ENCODE peak calls at places on chromosomes 12 and 14, in four cellular contexts. One of them, this sample, is unnamed.

GRCh38 chr12:49365542-49365941 is 1.7 kb upstream of the SPATS2 start:
- DNase-seq in fibroblast of lung: peak
- DNase-seq in K562: peak
- DNase-seq in astrocyte: peak
- DNase-seq in this sample: no peak

GRCh38 chr14:101242442-101243385 is 318.6 kb upstream of the DIO3 start:
- DNase-seq in fibroblast of lung: no peak
- DNase-seq in K562: no peak
- DNase-seq in astrocyte: no peak
- DNase-seq in this sample: no peak

GRCh38 chr12:131892711-131893604 is 1.5 kb upstream of the ULK1 start:
- DNase-seq in fibroblast of lung: no peak
- DNase-seq in K562: no peak
- DNase-seq in astrocyte: no peak
- DNase-seq in this sample: no peak

GRCh38 chr12:28191018-28191595 is 851 bp downstream of the CCDC91 start:
- DNase-seq in fibroblast of lung: peak
- DNase-seq in K562: peak
- DNase-seq in astrocyte: peak
- DNase-seq in this sample: no peak

GRCh38 chr12:15732341-15733061 is 56.7 kb downstream of the EPS8 start:
- DNase-seq in fibroblast of lung: peak
- DNase-seq in K562: no peak
- DNase-seq in astrocyte: peak
- DNase-seq in this sample: no peak

GRCh38 chr12:24491968-24492367 is 456.9 kb downstream of the BCAT1 start:
- DNase-seq in fibroblast of lung: no peak
- DNase-seq in K562: no peak
- DNase-seq in astrocyte: no peak
- DNase-seq in this sample: no peak

GRCh38 chr14:20295067-20295466 is 10.7 kb downstream of the TTC5 start:
- DNase-seq in fibroblast of lung: no peak
- DNase-seq in K562: no peak
- DNase-seq in astrocyte: no peak
- DNase-seq in this sample: no peak

GRCh38 chr14:22699801-22700564 is 55.8 kb upstream of the OR6J1 start:
- DNase-seq in fibroblast of lung: peak
- DNase-seq in K562: peak
- DNase-seq in astrocyte: peak
- DNase-seq in this sample: no peak

GRCh38 chr12:132429122-132429931 is 60.6 kb upstream of the FBRSL1 start:
- DNase-seq in fibroblast of lung: no peak
- DNase-seq in K562: no peak
- DNase-seq in astrocyte: no peak
- DNase-seq in this sample: no peak

GRCh38 chr12:89225808-89226368 is 126.4 kb downstream of the DUSP6 start:
- DNase-seq in fibroblast of lung: peak
- DNase-seq in K562: no peak
- DNase-seq in astrocyte: peak
- DNase-seq in this sample: no peak
- H3K4me2 ChIP-seq in fibroblast of lung: peak
- H3K4me2 ChIP-seq in K562: no peak
- H3K4me2 ChIP-seq in astrocyte: peak
- H3K4me2 ChIP-seq in this sample: no peak

GRCh38 chr14:99674776-99675175 is 9.3 kb upstream of the CYP46A1 start:
- DNase-seq in fibroblast of lung: no peak
- DNase-seq in K562: no peak
- DNase-seq in astrocyte: no peak
- DNase-seq in this sample: no peak

GRCh38 chr14:99675381-99675835 is 8.7 kb upstream of the CYP46A1 start:
- DNase-seq in fibroblast of lung: no peak
- DNase-seq in K562: no peak
- DNase-seq in astrocyte: no peak
- DNase-seq in this sample: no peak

GRCh38 chr14:99672506-99673327 is 11.4 kb upstream of the CYP46A1 start:
- DNase-seq in fibroblast of lung: no peak
- DNase-seq in K562: peak
- DNase-seq in astrocyte: no peak
- DNase-seq in this sample: peak

GRCh38 chr14:99674064-99674650 is 9.9 kb upstream of the CYP46A1 start:
- DNase-seq in fibroblast of lung: no peak
- DNase-seq in K562: no peak
- DNase-seq in astrocyte: no peak
- DNase-seq in this sample: no peak

DNA sequence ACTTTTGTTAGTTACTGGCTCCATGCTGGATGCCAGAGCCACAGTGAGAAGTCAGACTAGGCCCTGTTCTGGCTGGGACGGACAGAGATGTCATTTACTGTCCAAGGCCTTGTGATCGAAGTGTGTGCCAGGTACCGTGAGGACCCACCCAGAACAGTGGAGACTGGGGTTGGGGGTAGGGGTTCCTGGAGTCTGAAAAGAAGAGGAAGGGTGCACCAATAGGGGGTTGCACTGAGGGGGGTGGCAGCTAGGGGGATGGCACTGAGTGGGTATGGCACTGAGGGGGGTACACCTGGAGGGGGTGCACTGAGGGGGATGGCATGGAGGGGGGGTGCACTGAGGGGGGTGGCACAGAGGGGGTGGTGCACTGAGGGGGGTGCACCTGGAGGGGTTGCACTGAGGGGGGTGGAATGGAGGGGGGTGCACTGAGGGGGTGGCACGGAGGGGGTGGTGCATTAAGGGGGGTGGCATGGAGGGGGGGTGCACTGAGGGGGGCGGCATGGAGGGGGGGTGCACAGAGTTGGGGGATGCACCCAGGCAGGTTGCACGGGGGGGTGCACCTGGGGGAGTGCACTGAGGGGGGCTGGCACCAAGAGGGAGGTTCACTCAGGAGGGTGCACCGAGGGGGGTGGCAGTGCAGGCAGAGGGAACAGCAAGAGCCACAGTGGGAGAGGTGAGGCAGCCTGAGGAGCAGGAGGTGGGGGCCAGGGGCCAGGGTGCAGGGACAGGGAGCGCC is 10.6 kb upstream of the CYP46A1 start:
- DNase-seq in fibroblast of lung: no peak
- DNase-seq in K562: no peak
- DNase-seq in astrocyte: no peak
- DNase-seq in this sample: no peak
- H3K27ac ChIP-seq in fibroblast of lung: no peak
- H3K27ac ChIP-seq in K562: no peak
- H3K27ac ChIP-seq in astrocyte: no peak
- H3K27ac ChIP-seq in this sample: no peak

DNA sequence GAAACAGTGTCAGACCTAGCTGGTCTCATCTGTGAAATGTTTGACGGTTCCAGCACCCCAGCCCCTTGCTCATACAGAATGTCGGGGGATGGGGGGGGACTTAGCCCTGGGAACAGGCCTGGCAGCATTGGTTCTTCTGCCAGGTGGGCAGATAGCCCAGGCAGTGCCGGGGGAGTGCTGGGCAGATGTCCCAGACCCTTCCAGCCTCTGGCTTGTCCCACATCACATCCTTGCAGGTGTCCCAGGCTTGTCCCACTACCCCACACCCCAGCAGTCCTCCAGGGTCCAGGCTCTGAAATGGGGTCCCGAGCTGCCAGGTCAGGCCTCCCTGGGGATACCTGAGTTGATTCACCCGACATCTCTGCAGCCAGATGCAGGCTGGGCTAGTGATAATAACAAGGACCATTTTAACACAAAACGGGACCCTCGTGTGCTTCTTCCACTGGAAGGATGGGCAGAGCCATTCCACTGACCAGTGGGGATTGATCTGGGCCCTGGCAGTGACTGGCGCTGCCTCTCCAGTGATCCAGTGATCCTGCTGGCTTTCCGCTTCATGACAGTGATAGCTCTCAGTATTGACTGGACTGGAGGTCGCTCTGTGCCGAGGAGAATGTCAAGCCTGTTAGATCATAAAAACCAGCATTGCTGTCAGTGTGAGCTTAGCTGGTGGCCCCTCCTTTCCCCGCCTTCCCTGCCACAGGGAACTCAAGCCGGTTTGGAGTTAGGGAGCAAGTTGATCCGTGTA is 180.5 kb downstream of the AACS start:
- DNase-seq in fibroblast of lung: no peak
- DNase-seq in K562: no peak
- DNase-seq in astrocyte: no peak
- DNase-seq in this sample: no peak
- TF ChIP-seq EZH2 in fibroblast of lung: no peak
- TF ChIP-seq EZH2 in K562: no peak
- TF ChIP-seq EZH2 in astrocyte: no peak
- TF ChIP-seq EZH2 in this sample: no peak

DNA sequence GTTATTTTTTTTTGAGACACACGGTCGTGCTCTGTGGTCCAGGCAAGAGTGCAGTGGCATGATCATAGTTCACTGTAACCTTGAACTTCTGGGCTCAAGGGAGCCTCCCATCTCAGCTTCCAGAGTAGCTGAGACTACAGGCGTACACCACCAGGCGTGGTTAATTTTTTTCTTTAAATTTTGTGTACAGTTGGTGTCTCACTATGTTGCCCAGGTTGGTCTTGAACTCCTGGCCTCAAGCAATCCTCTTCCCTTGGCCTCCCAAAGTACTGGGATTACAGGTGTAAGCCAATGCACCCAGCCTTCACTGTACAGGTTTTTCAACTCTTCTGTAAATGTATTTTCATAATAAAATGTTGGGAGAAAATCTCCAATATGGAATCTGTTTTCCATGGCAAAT is 5.7 kb upstream of the KLC1 start:
- DNase-seq in fibroblast of lung: no peak
- DNase-seq in K562: no peak
- DNase-seq in astrocyte: no peak
- DNase-seq in this sample: no peak
- H3K4me2 ChIP-seq in fibroblast of lung: no peak
- H3K4me2 ChIP-seq in K562: no peak
- H3K4me2 ChIP-seq in astrocyte: no peak
- H3K4me2 ChIP-seq in this sample: no peak

This sample was measured in MM.1S.